ENCODE peak calls at places on chromosome 9, in five cellular contexts. One of them, this sample, is unnamed.

GRCh38 chr9:93240891-93241334 is 57.0 kb downstream of the WNK2 start:
- DNase-seq in activated T-helper 1 cell treated with anti-CD3 and anti-CD28 coated beads, Interleukin-2, amount 50 U/mL, for 16 hours: no peak
- DNase-seq in endodermal cell: no peak
- DNase-seq in T-helper 2 cell: no peak
- DNase-seq in germinal center: no peak
- DNase-seq in this sample: no peak

GRCh38 chr9:133107961-133108793 is 12.9 kb downstream of the RALGDS start:
- DNase-seq in activated T-helper 1 cell treated with anti-CD3 and anti-CD28 coated beads, Interleukin-2, amount 50 U/mL, for 16 hours: no peak
- DNase-seq in endodermal cell: no peak
- DNase-seq in T-helper 2 cell: no peak
- DNase-seq in germinal center: no peak
- DNase-seq in this sample: no peak

GRCh38 chr9:115845648-115846312 is 307.8 kb upstream of the PAPPA start:
- DNase-seq in activated T-helper 1 cell treated with anti-CD3 and anti-CD28 coated beads, Interleukin-2, amount 50 U/mL, for 16 hours: no peak
- DNase-seq in endodermal cell: peak; percentile 53
- DNase-seq in T-helper 2 cell: no peak
- DNase-seq in germinal center: no peak
- DNase-seq in this sample: no peak

GRCh38 chr9:36399980-36400331 is at the start of gene RNF38:
- DNase-seq in activated T-helper 1 cell treated with anti-CD3 and anti-CD28 coated beads, Interleukin-2, amount 50 U/mL, for 16 hours: peak; percentile 25
- DNase-seq in endodermal cell: no peak
- DNase-seq in T-helper 2 cell: no peak
- DNase-seq in germinal center: no peak
- DNase-seq in this sample: no peak

GRCh38 chr9:132637351-132637750 is 32.4 kb downstream of the DDX31 start:
- DNase-seq in activated T-helper 1 cell treated with anti-CD3 and anti-CD28 coated beads, Interleukin-2, amount 50 U/mL, for 16 hours: no peak
- DNase-seq in endodermal cell: no peak
- DNase-seq in T-helper 2 cell: no peak
- DNase-seq in germinal center: no peak
- DNase-seq in this sample: no peak

GRCh38 chr9:115234094-115234493 is 116.1 kb upstream of the TNC start:
- DNase-seq in activated T-helper 1 cell treated with anti-CD3 and anti-CD28 coated beads, Interleukin-2, amount 50 U/mL, for 16 hours: no peak
- DNase-seq in endodermal cell: no peak
- DNase-seq in T-helper 2 cell: no peak
- DNase-seq in germinal center: no peak
- DNase-seq in this sample: peak; percentile 35

GRCh38 chr9:38389313-38389712 is 3.2 kb upstream of the ALDH1B1 start:
- DNase-seq in activated T-helper 1 cell treated with anti-CD3 and anti-CD28 coated beads, Interleukin-2, amount 50 U/mL, for 16 hours: no peak
- DNase-seq in endodermal cell: no peak
- DNase-seq in T-helper 2 cell: no peak
- DNase-seq in germinal center: no peak
- DNase-seq in this sample: no peak

GRCh38 chr9:133490201-133490681 is 11.3 kb upstream of the SLC2A6 start:
- DNase-seq in activated T-helper 1 cell treated with anti-CD3 and anti-CD28 coated beads, Interleukin-2, amount 50 U/mL, for 16 hours: no peak
- DNase-seq in endodermal cell: no peak
- DNase-seq in T-helper 2 cell: no peak
- DNase-seq in germinal center: no peak
- DNase-seq in this sample: no peak

GRCh38 chr9:72486606-72486955 is 34.8 kb upstream of the TMC1 start:
- DNase-seq in activated T-helper 1 cell treated with anti-CD3 and anti-CD28 coated beads, Interleukin-2, amount 50 U/mL, for 16 hours: no peak
- DNase-seq in endodermal cell: no peak
- DNase-seq in T-helper 2 cell: no peak
- DNase-seq in germinal center: no peak
- DNase-seq in this sample: no peak

GRCh38 chr9:37455884-37456647 is 9.2 kb downstream of the ZBTB5 start:
- DNase-seq in activated T-helper 1 cell treated with anti-CD3 and anti-CD28 coated beads, Interleukin-2, amount 50 U/mL, for 16 hours: no peak
- DNase-seq in endodermal cell: no peak
- DNase-seq in T-helper 2 cell: no peak
- DNase-seq in germinal center: no peak
- DNase-seq in this sample: no peak

GRCh38 chr9:134793281-134793680 is 87.3 kb upstream of the FCN2 start:
- DNase-seq in activated T-helper 1 cell treated with anti-CD3 and anti-CD28 coated beads, Interleukin-2, amount 50 U/mL, for 16 hours: no peak
- DNase-seq in endodermal cell: no peak
- DNase-seq in T-helper 2 cell: no peak
- DNase-seq in germinal center: no peak
- DNase-seq in this sample: no peak

GRCh38 chr9:136713555-136713949 is 1.2 kb downstream of the DIPK1B start:
- DNase-seq in activated T-helper 1 cell treated with anti-CD3 and anti-CD28 coated beads, Interleukin-2, amount 50 U/mL, for 16 hours: no peak
- DNase-seq in endodermal cell: no peak
- DNase-seq in T-helper 2 cell: no peak
- DNase-seq in germinal center: no peak
- DNase-seq in this sample: no peak

GRCh38 chr9:105191508-105192118 is 52.8 kb upstream of the SLC44A1 start:
- DNase-seq in activated T-helper 1 cell treated with anti-CD3 and anti-CD28 coated beads, Interleukin-2, amount 50 U/mL, for 16 hours: no peak
- DNase-seq in endodermal cell: no peak
- DNase-seq in T-helper 2 cell: no peak
- DNase-seq in germinal center: no peak
- DNase-seq in this sample: no peak

GRCh38 chr9:36827593-36827992 is 206.5 kb downstream of the PAX5 start:
- DNase-seq in activated T-helper 1 cell treated with anti-CD3 and anti-CD28 coated beads, Interleukin-2, amount 50 U/mL, for 16 hours: no peak
- DNase-seq in endodermal cell: no peak
- DNase-seq in T-helper 2 cell: no peak
- DNase-seq in germinal center: no peak
- DNase-seq in this sample: no peak

GRCh38 chr9:26219961-26220360 is 541.7 kb upstream of the TUSC1 start:
- DNase-seq in activated T-helper 1 cell treated with anti-CD3 and anti-CD28 coated beads, Interleukin-2, amount 50 U/mL, for 16 hours: no peak
- DNase-seq in endodermal cell: no peak
- DNase-seq in T-helper 2 cell: no peak
- DNase-seq in germinal center: no peak
- DNase-seq in this sample: no peak

GRCh38 chr9:123353984-123354591 is 1.9 kb upstream of the CRB2 start:
- DNase-seq in activated T-helper 1 cell treated with anti-CD3 and anti-CD28 coated beads, Interleukin-2, amount 50 U/mL, for 16 hours: peak; percentile 30
- DNase-seq in endodermal cell: peak; percentile 96
- DNase-seq in T-helper 2 cell: no peak
- DNase-seq in germinal center: peak; percentile 82
- DNase-seq in this sample: no peak

GRCh38 chr9:106634183-106634582 is 228.8 kb upstream of the ZNF462 start:
- DNase-seq in activated T-helper 1 cell treated with anti-CD3 and anti-CD28 coated beads, Interleukin-2, amount 50 U/mL, for 16 hours: no peak
- DNase-seq in endodermal cell: no peak
- DNase-seq in T-helper 2 cell: no peak
- DNase-seq in germinal center: no peak
- DNase-seq in this sample: no peak

GRCh38 chr9:86077286-86077685 is 22.1 kb downstream of the GOLM1 start:
- DNase-seq in activated T-helper 1 cell treated with anti-CD3 and anti-CD28 coated beads, Interleukin-2, amount 50 U/mL, for 16 hours: no peak
- DNase-seq in endodermal cell: no peak
- DNase-seq in T-helper 2 cell: no peak
- DNase-seq in germinal center: no peak
- DNase-seq in this sample: no peak

GRCh38 chr9:134425815-134426214 is 99.6 kb downstream of the RXRA start:
- DNase-seq in activated T-helper 1 cell treated with anti-CD3 and anti-CD28 coated beads, Interleukin-2, amount 50 U/mL, for 16 hours: no peak
- DNase-seq in endodermal cell: peak; percentile 70
- DNase-seq in T-helper 2 cell: no peak
- DNase-seq in germinal center: no peak
- DNase-seq in this sample: no peak

GRCh38 chr9:83501552-83501951 is 36.6 kb downstream of the FRMD3 start:
- DNase-seq in activated T-helper 1 cell treated with anti-CD3 and anti-CD28 coated beads, Interleukin-2, amount 50 U/mL, for 16 hours: no peak
- DNase-seq in endodermal cell: no peak
- DNase-seq in T-helper 2 cell: no peak
- DNase-seq in germinal center: no peak
- DNase-seq in this sample: no peak

GRCh38 chr9:78620303-78620702 is 323.4 kb downstream of the PSAT1 start:
- DNase-seq in activated T-helper 1 cell treated with anti-CD3 and anti-CD28 coated beads, Interleukin-2, amount 50 U/mL, for 16 hours: no peak
- DNase-seq in endodermal cell: no peak
- DNase-seq in T-helper 2 cell: no peak
- DNase-seq in germinal center: no peak
- DNase-seq in this sample: no peak

GRCh38 chr9:18263367-18263766 is 210.6 kb upstream of the ADAMTSL1 start:
- DNase-seq in activated T-helper 1 cell treated with anti-CD3 and anti-CD28 coated beads, Interleukin-2, amount 50 U/mL, for 16 hours: no peak
- DNase-seq in endodermal cell: peak; percentile 49
- DNase-seq in T-helper 2 cell: no peak
- DNase-seq in germinal center: no peak
- DNase-seq in this sample: no peak

GRCh38 chr9:136865768-136866103 is 372 bp downstream of the EDF1 start:
- DNase-seq in activated T-helper 1 cell treated with anti-CD3 and anti-CD28 coated beads, Interleukin-2, amount 50 U/mL, for 16 hours: no peak
- DNase-seq in endodermal cell: no peak
- DNase-seq in T-helper 2 cell: no peak
- DNase-seq in germinal center: peak; percentile 23
- DNase-seq in this sample: no peak

GRCh38 chr9:120650352-120650751 is 63.9 kb downstream of the MEGF9 start:
- DNase-seq in activated T-helper 1 cell treated with anti-CD3 and anti-CD28 coated beads, Interleukin-2, amount 50 U/mL, for 16 hours: no peak
- DNase-seq in endodermal cell: no peak
- DNase-seq in T-helper 2 cell: no peak
- DNase-seq in germinal center: no peak
- DNase-seq in this sample: no peak

GRCh38 chr9:105243935-105244273 is 547 bp upstream of the SLC44A1 start:
- DNase-seq in activated T-helper 1 cell treated with anti-CD3 and anti-CD28 coated beads, Interleukin-2, amount 50 U/mL, for 16 hours: no peak
- DNase-seq in endodermal cell: no peak
- DNase-seq in T-helper 2 cell: no peak
- DNase-seq in germinal center: no peak
- DNase-seq in this sample: no peak